ENCODE peak calls at places on chromosomes 1 and 21, in nine cellular contexts. L, O, W, U, C, J, H, E and G are unnamed samples.

GRCh38 chr1:179369751-179370341 is 4.1 kb downstream of the AXDND1 start:
- DNase-seq in L (peak; percentile 82), O (peak; percentile 82), W (no peak), U (no peak), C (peak; percentile 11), J (peak; percentile 2), H (peak; percentile 48), E (no peak), G (no peak)

GRCh38 chr1:75062111-75062510 is 72.1 kb upstream of the LHX8 start:
- DNase-seq in L (no peak), O (no peak), W (no peak), U (no peak), C (no peak), J (no peak), H (no peak), E (no peak), G (no peak)

GRCh38 chr1:110538921-110539320 is 19.9 kb upstream of the KCNA10 start:
- DNase-seq in L (peak; percentile 30), O (no peak), W (no peak), U (peak; percentile 39), C (no peak), J (peak; percentile 38), H (no peak), E (no peak), G (no peak)

GRCh38 chr21:46226146-46226545 is 2.4 kb downstream of the LSS start:
- DNase-seq in L (no peak), O (no peak), W (no peak), U (no peak), C (no peak), J (no peak), H (peak; percentile 33), E (no peak), G (no peak)

GRCh38 chr1:117734403-117734802 is 128.6 kb downstream of the TENT5C start:
- DNase-seq in L (no peak), O (no peak), W (no peak), U (no peak), C (no peak), J (no peak), H (no peak), E (no peak), G (no peak)

GRCh38 chr1:97986041-97987005 is 65.5 kb upstream of the DPYD start:
- DNase-seq in L (no peak), O (no peak), W (no peak), U (no peak), C (no peak), J (no peak), H (no peak), E (no peak), G (no peak)

GRCh38 chr1:3563125-3563524 is 48.2 kb downstream of the MEGF6 start:
- DNase-seq in L (no peak), O (no peak), W (no peak), U (no peak), C (no peak), J (no peak), H (no peak), E (no peak), G (no peak)

GRCh38 chr1:76140227-76140626 is 65.7 kb downstream of the ST6GALNAC3 start:
- DNase-seq in L (no peak), O (peak; percentile 45), W (no peak), U (no peak), C (no peak), J (no peak), H (no peak), E (no peak), G (no peak)

GRCh38 chr1:59186656-59187055 is 110.2 kb upstream of the FGGY start:
- DNase-seq in L (no peak), O (no peak), W (no peak), U (no peak), C (no peak), J (no peak), H (no peak), E (peak; percentile 66), G (peak; percentile 66)

GRCh38 chr1:193685986-193686385 is 499.6 kb upstream of the B3GALT2 start:
- DNase-seq in L (no peak), O (no peak), W (no peak), U (no peak), C (no peak), J (no peak), H (no peak), E (no peak), G (no peak)

GRCh38 chr1:232655041-232655745 is 25.3 kb upstream of the SIPA1L2 start:
- DNase-seq in L (peak; percentile 81), O (no peak), W (no peak), U (no peak), C (no peak), J (no peak), H (peak; percentile 37), E (no peak), G (no peak)

GRCh38 chr1:114467491-114467890 is 43.5 kb downstream of the TRIM33 start:
- DNase-seq in L (no peak), O (no peak), W (no peak), U (no peak), C (no peak), J (no peak), H (no peak), E (no peak), G (no peak)

GRCh38 chr1:39902121-39902807 is 547 bp upstream of the MYCL start:
- DNase-seq in L (peak; percentile 78), O (peak; percentile 83), W (peak; percentile 67), U (peak; percentile 57), C (peak; percentile 71), J (peak; percentile 49), H (no peak), E (peak; percentile 69), G (no peak)

GRCh38 chr1:1290238-1290731 is 10.0 kb downstream of the SCNN1D start:
- DNase-seq in L (peak; percentile 77), O (peak; percentile 90), W (peak; percentile 72), U (no peak), C (peak; percentile 89), J (no peak), H (no peak), E (peak; percentile 84), G (no peak)

GRCh38 chr21:26965091-26965566 is 1.8 kb downstream of the ADAMTS5 start:
- DNase-seq in L (no peak), O (no peak), W (no peak), U (no peak), C (peak; percentile 2), J (no peak), H (no peak), E (no peak), G (no peak)

GRCh38 chr1:68442006-68442405 is 7.7 kb downstream of the RPE65 start:
- DNase-seq in L (peak; percentile 19), O (no peak), W (no peak), U (no peak), C (no peak), J (no peak), H (no peak), E (no peak), G (no peak)

GRCh38 chr1:185759061-185759460 is 24.9 kb downstream of the HMCN1 start:
- DNase-seq in L (no peak), O (no peak), W (no peak), U (no peak), C (no peak), J (no peak), H (no peak), E (no peak), G (no peak)

GRCh38 chr1:7671676-7672075 is 99.4 kb upstream of the VAMP3 start:
- DNase-seq in L (no peak), O (no peak), W (no peak), U (no peak), C (no peak), J (no peak), H (no peak), E (no peak), G (no peak)

GRCh38 chr1:101203812-101204540 is 32.8 kb upstream of the S1PR1 start:
- DNase-seq in L (peak; percentile 5), O (no peak), W (no peak), U (no peak), C (no peak), J (peak; percentile 7), H (no peak), E (no peak), G (no peak)

GRCh38 chr1:238895911-238896310 is 490.5 kb upstream of the CHRM3 start:
- DNase-seq in L (peak; percentile 80), O (no peak), W (no peak), U (no peak), C (no peak), J (no peak), H (peak; percentile 87), E (no peak), G (no peak)

GRCh38 chr1:112247036-112247597 is 148.9 kb upstream of the CTTNBP2NL start:
- DNase-seq in L (no peak), O (no peak), W (no peak), U (no peak), C (no peak), J (no peak), H (no peak), E (no peak), G (no peak)

GRCh38 chr1:179743679-179744400 is 749 bp downstream of the FAM163A start:
- DNase-seq in L (no peak), O (peak; percentile 51), W (no peak), U (no peak), C (no peak), J (no peak), H (no peak), E (no peak), G (no peak)

GRCh38 chr1:244801246-244801645 is 34.2 kb upstream of the COX20 start:
- DNase-seq in L (peak; percentile 83), O (peak; percentile 65), W (peak; percentile 27), U (no peak), C (peak; percentile 58), J (peak; percentile 2), H (peak; percentile 14), E (no peak), G (no peak)

GRCh38 chr1:243562473-243562872 is 287.6 kb downstream of the AKT3 start:
- DNase-seq in L (no peak), O (no peak), W (no peak), U (no peak), C (no peak), J (no peak), H (no peak), E (no peak), G (no peak)

GRCh38 chr1:110604586-110605148 is 1.5 kb downstream of the KCNA2 start:
- DNase-seq in L (no peak), O (no peak), W (no peak), U (no peak), C (no peak), J (no peak), H (no peak), E (no peak), G (no peak)

GRCh38 chr1:61477301-61477700 is 247.6 kb downstream of the TM2D1 start:
- DNase-seq in L (no peak), O (peak; percentile 45), W (no peak), U (no peak), C (no peak), J (no peak), H (no peak), E (no peak), G (no peak)

GRCh38 chr1:47697616-47698335 is 259.9 kb downstream of the FOXD2 start:
- DNase-seq in L (no peak), O (no peak), W (no peak), U (no peak), C (no peak), J (no peak), H (no peak), E (no peak), G (no peak)

GRCh38 chr1:6241887-6242740 is 1.9 kb upstream of the HES3 start:
- DNase-seq in L (no peak), O (peak; percentile 53), W (no peak), U (no peak), C (no peak), J (peak; percentile 11), H (no peak), E (peak; percentile 47), G (no peak)

GRCh38 chr1:41954533-41954944 is 35.8 kb upstream of the HIVEP3 start:
- DNase-seq in L (peak; percentile 94), O (peak; percentile 39), W (no peak), U (no peak), C (no peak), J (no peak), H (peak; percentile 94), E (no peak), G (no peak)

GRCh38 chr1:2617981-2618470 is 14.8 kb downstream of the MMEL1 start:
- DNase-seq in L (no peak), O (no peak), W (no peak), U (no peak), C (no peak), J (no peak), H (no peak), E (no peak), G (no peak)

GRCh38 chr21:45313015-45313414 is 25.3 kb upstream of the POFUT2 start:
- DNase-seq in L (no peak), O (no peak), W (no peak), U (no peak), C (no peak), J (no peak), H (no peak), E (peak; percentile 18), G (no peak)